ENCODE peak calls at places on chromosomes 12 and 14, in four cellular contexts. One of them, this sample, is unnamed.
A peak's percentile ranks its signal among the peaks of the same experiment; 100 is the strongest.

GRCh38 chr14:96146131-96146771 is 58.4 kb upstream of the BDKRB2 start:
- DNase-seq in naive thymus-derived CD4-positive, alpha-beta T cell: no peak
- DNase-seq in endodermal cell: no peak
- DNase-seq in brain microvascular endothelial cell: peak; percentile 49
- DNase-seq in this sample: no peak

GRCh38 chr14:22845103-22845394 is 8.7 kb downstream of the MMP14 start:
- DNase-seq in naive thymus-derived CD4-positive, alpha-beta T cell: no peak
- DNase-seq in endodermal cell: no peak
- DNase-seq in brain microvascular endothelial cell: no peak
- DNase-seq in this sample: no peak

GRCh38 chr14:105863296-105864108 is 337.1 kb downstream of the TMEM121 start:
- DNase-seq in naive thymus-derived CD4-positive, alpha-beta T cell: no peak
- DNase-seq in endodermal cell: peak; percentile 11
- DNase-seq in brain microvascular endothelial cell: no peak
- DNase-seq in this sample: no peak

GRCh38 chr14:78933948-78934524 is 763.9 kb downstream of the NRXN3 start:
- DNase-seq in naive thymus-derived CD4-positive, alpha-beta T cell: no peak
- DNase-seq in endodermal cell: no peak
- DNase-seq in brain microvascular endothelial cell: no peak
- DNase-seq in this sample: peak; percentile 21

GRCh38 chr14:73762375-73762822 is 48.2 kb upstream of the PNMA1 start:
- DNase-seq in naive thymus-derived CD4-positive, alpha-beta T cell: no peak
- DNase-seq in endodermal cell: no peak
- DNase-seq in brain microvascular endothelial cell: no peak
- DNase-seq in this sample: no peak

GRCh38 chr12:121708313-121709063 is 4.1 kb upstream of the TMEM120B start:
- DNase-seq in naive thymus-derived CD4-positive, alpha-beta T cell: no peak
- DNase-seq in endodermal cell: no peak
- DNase-seq in brain microvascular endothelial cell: no peak
- DNase-seq in this sample: no peak

GRCh38 chr12:101962486-101962885 is 85.1 kb downstream of the DRAM1 start:
- DNase-seq in naive thymus-derived CD4-positive, alpha-beta T cell: no peak
- DNase-seq in endodermal cell: no peak
- DNase-seq in brain microvascular endothelial cell: no peak
- DNase-seq in this sample: no peak

GRCh38 chr14:63269561-63270225 is 49.0 kb downstream of the GPHB5 start:
- DNase-seq in naive thymus-derived CD4-positive, alpha-beta T cell: no peak
- DNase-seq in endodermal cell: no peak
- DNase-seq in brain microvascular endothelial cell: no peak
- DNase-seq in this sample: no peak

GRCh38 chr12:132288516-132289188 is 40.7 kb downstream of the GALNT9 start:
- DNase-seq in naive thymus-derived CD4-positive, alpha-beta T cell: no peak
- DNase-seq in endodermal cell: no peak
- DNase-seq in brain microvascular endothelial cell: no peak
- DNase-seq in this sample: no peak

GRCh38 chr14:102903248-102903888 is 19.1 kb upstream of the AMN start:
- DNase-seq in naive thymus-derived CD4-positive, alpha-beta T cell: no peak
- DNase-seq in endodermal cell: no peak
- DNase-seq in brain microvascular endothelial cell: no peak
- DNase-seq in this sample: no peak

GRCh38 chr12:68245071-68246021 is 8.1 kb downstream of the IL22 start:
- DNase-seq in naive thymus-derived CD4-positive, alpha-beta T cell: no peak
- DNase-seq in endodermal cell: no peak
- DNase-seq in brain microvascular endothelial cell: no peak
- DNase-seq in this sample: no peak

GRCh38 chr12:5796171-5797091 is 148.6 kb downstream of the ANO2 start:
- DNase-seq in naive thymus-derived CD4-positive, alpha-beta T cell: peak; percentile 21
- DNase-seq in endodermal cell: peak; percentile 95
- DNase-seq in brain microvascular endothelial cell: no peak
- DNase-seq in this sample: peak; percentile 28

GRCh38 chr12:70885952-70886351 is 34.6 kb downstream of the PTPRR start:
- DNase-seq in naive thymus-derived CD4-positive, alpha-beta T cell: no peak
- DNase-seq in endodermal cell: no peak
- DNase-seq in brain microvascular endothelial cell: no peak
- DNase-seq in this sample: no peak

GRCh38 chr12:64351265-64351664 is 39.3 kb downstream of the C12orf56 start:
- DNase-seq in naive thymus-derived CD4-positive, alpha-beta T cell: no peak
- DNase-seq in endodermal cell: no peak
- DNase-seq in brain microvascular endothelial cell: no peak
- DNase-seq in this sample: no peak

GRCh38 chr12:101737476-101737875 is 1.8 kb downstream of the SYCP3 start:
- DNase-seq in naive thymus-derived CD4-positive, alpha-beta T cell: no peak
- DNase-seq in endodermal cell: no peak
- DNase-seq in brain microvascular endothelial cell: no peak
- DNase-seq in this sample: no peak

GRCh38 chr14:73014105-73014504 is 12.8 kb downstream of the ZFYVE1 start:
- DNase-seq in naive thymus-derived CD4-positive, alpha-beta T cell: no peak
- DNase-seq in endodermal cell: no peak
- DNase-seq in brain microvascular endothelial cell: no peak
- DNase-seq in this sample: no peak

GRCh38 chr14:24368562-24369252 is 723 bp downstream of the NFATC4 start:
- DNase-seq in naive thymus-derived CD4-positive, alpha-beta T cell: no peak
- DNase-seq in endodermal cell: peak; percentile 84
- DNase-seq in brain microvascular endothelial cell: peak; percentile 46
- DNase-seq in this sample: peak; percentile 38

GRCh38 chr12:49609059-49609874 is 3.8 kb upstream of the FAM186B start:
- DNase-seq in naive thymus-derived CD4-positive, alpha-beta T cell: no peak
- DNase-seq in endodermal cell: peak; percentile 45
- DNase-seq in brain microvascular endothelial cell: no peak
- DNase-seq in this sample: no peak

GRCh38 chr12:7899755-7900154 is 27.0 kb upstream of the SLC2A14 start:
- DNase-seq in naive thymus-derived CD4-positive, alpha-beta T cell: no peak
- DNase-seq in endodermal cell: no peak
- DNase-seq in brain microvascular endothelial cell: no peak
- DNase-seq in this sample: no peak

GRCh38 chr12:77830502-77830901 is at the start of gene NAV3:
- DNase-seq in naive thymus-derived CD4-positive, alpha-beta T cell: no peak
- DNase-seq in endodermal cell: no peak
- DNase-seq in brain microvascular endothelial cell: no peak
- DNase-seq in this sample: no peak
- H3K4me3 ChIP-seq in naive thymus-derived CD4-positive, alpha-beta T cell: no peak within 1 kb of the TSS
- H3K4me3 ChIP-seq in endodermal cell: no peak within 1 kb of the TSS
- H3K4me3 ChIP-seq in brain microvascular endothelial cell: no peak within 1 kb of the TSS
- H3K4me3 ChIP-seq in this sample: no peak within 1 kb of the TSS

GRCh38 chr14:67491285-67491684 is 2.8 kb upstream of the TMEM229B start:
- DNase-seq in naive thymus-derived CD4-positive, alpha-beta T cell: no peak
- DNase-seq in endodermal cell: peak; percentile 59
- DNase-seq in brain microvascular endothelial cell: no peak
- DNase-seq in this sample: no peak
- H3K4me3 ChIP-seq in naive thymus-derived CD4-positive, alpha-beta T cell: no peak overlapping the region
- H3K4me3 ChIP-seq in endodermal cell: no peak overlapping the region
- H3K4me3 ChIP-seq in brain microvascular endothelial cell: no peak overlapping the region
- H3K4me3 ChIP-seq in this sample: no peak overlapping the region

GRCh38 chr14:53109028-53109687 is 44.0 kb downstream of the DDHD1 start:
- DNase-seq in naive thymus-derived CD4-positive, alpha-beta T cell: peak; percentile 62
- DNase-seq in endodermal cell: no peak
- DNase-seq in brain microvascular endothelial cell: no peak
- DNase-seq in this sample: peak; percentile 93
- H3K4me3 ChIP-seq in naive thymus-derived CD4-positive, alpha-beta T cell: peak overlapping the region; percentile 70
- H3K4me3 ChIP-seq in endodermal cell: no peak overlapping the region
- H3K4me3 ChIP-seq in brain microvascular endothelial cell: no peak overlapping the region
- H3K4me3 ChIP-seq in this sample: peak overlapping the region; percentile 55

GRCh38 chr14:91125271-91125661 is 11.4 kb downstream of the DGLUCY start:
- DNase-seq in naive thymus-derived CD4-positive, alpha-beta T cell: no peak
- DNase-seq in endodermal cell: no peak
- DNase-seq in brain microvascular endothelial cell: no peak
- DNase-seq in this sample: no peak
- H3K4me3 ChIP-seq in naive thymus-derived CD4-positive, alpha-beta T cell: no peak overlapping the region
- H3K4me3 ChIP-seq in endodermal cell: no peak overlapping the region
- H3K4me3 ChIP-seq in brain microvascular endothelial cell: no peak overlapping the region
- H3K4me3 ChIP-seq in this sample: no peak overlapping the region

GRCh38 chr12:54497883-54498282 is 331 bp downstream of the NCKAP1L start:
- DNase-seq in naive thymus-derived CD4-positive, alpha-beta T cell: no peak
- DNase-seq in endodermal cell: no peak
- DNase-seq in brain microvascular endothelial cell: no peak
- DNase-seq in this sample: no peak
- H3K4me3 ChIP-seq in naive thymus-derived CD4-positive, alpha-beta T cell: peak overlapping the region; percentile 89
- H3K4me3 ChIP-seq in endodermal cell: no peak overlapping the region
- H3K4me3 ChIP-seq in brain microvascular endothelial cell: no peak overlapping the region
- H3K4me3 ChIP-seq in this sample: peak overlapping the region; percentile 73

DNA sequence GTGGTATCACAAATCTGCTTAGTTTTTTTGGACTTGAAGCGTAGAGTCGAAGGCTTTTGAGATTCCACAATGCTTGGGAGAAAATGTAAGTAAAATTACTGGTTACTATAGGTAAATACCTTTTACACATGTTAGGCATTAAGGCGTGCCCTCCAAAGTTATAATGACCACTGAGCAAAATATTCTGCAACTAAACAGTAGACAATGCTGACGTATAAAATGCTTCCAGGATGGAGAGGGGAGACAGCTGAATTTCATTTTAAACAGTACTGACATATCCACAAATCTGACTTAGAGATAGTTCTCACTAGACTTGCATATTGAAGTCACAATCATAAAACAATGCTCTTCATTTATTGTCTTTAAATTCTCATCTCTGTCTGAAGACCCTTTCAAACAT is 144.5 kb upstream of the DCN start:
- DNase-seq in naive thymus-derived CD4-positive, alpha-beta T cell: no peak
- DNase-seq in endodermal cell: no peak
- DNase-seq in brain microvascular endothelial cell: no peak
- DNase-seq in this sample: no peak
- H3K4me3 ChIP-seq in naive thymus-derived CD4-positive, alpha-beta T cell: no peak overlapping the region
- H3K4me3 ChIP-seq in endodermal cell: no peak overlapping the region
- H3K4me3 ChIP-seq in brain microvascular endothelial cell: no peak overlapping the region
- H3K4me3 ChIP-seq in this sample: no peak overlapping the region

DNA sequence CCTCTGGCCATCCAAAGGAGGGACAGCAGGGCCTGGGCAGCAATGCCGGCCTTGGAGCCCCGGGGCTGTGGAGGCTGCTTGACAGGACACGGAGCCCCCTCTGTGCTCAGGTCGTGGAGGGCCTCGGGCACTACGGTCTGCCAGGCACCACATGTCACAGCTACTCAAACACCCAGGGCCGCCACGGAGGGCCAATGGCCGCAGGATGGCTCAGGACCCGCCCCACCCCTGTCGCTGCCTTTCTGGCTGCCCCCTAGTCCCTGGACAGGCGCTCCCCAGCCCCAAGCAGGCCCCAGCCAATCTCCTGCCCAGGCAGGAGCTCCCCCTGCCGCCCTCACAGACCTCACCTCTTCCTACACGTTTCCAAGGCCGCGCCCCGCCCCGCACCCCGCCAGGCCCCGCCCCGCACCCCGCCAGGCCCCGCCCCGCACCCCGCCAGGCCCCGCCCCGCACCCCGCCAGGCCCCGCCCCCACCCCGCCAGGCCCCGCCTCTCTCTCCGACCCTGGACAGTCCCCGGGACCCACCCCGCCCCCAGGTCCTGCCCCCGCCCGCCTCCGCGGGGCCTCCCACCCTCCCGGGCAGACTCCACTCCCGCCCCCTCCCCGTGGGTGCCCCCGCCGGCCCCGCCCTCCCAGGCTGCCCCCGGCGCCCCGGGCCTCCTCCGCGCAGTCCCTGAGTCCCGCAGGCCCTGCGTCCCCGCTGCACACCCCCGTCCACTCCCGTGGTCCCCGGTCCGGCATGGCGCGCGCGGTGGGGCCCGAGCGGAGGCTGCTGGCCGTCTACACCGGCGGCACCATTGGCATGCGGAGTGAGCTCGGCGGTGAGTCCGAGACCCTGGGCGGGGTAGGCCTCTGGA is at the start of gene ASPG:
- DNase-seq in naive thymus-derived CD4-positive, alpha-beta T cell: no peak
- DNase-seq in endodermal cell: peak; percentile 92
- DNase-seq in brain microvascular endothelial cell: no peak
- DNase-seq in this sample: no peak
- H3K4me3 ChIP-seq in naive thymus-derived CD4-positive, alpha-beta T cell: no peak within 1 kb of the TSS
- H3K4me3 ChIP-seq in endodermal cell: no peak within 1 kb of the TSS
- H3K4me3 ChIP-seq in brain microvascular endothelial cell: no peak within 1 kb of the TSS
- H3K4me3 ChIP-seq in this sample: no peak within 1 kb of the TSS

GRCh38 chr12:12713932-12714275 is 3.3 kb upstream of the CDKN1B start:
- DNase-seq in naive thymus-derived CD4-positive, alpha-beta T cell: no peak
- DNase-seq in endodermal cell: no peak
- DNase-seq in brain microvascular endothelial cell: no peak
- DNase-seq in this sample: no peak
- H3K4me3 ChIP-seq in naive thymus-derived CD4-positive, alpha-beta T cell: peak overlapping the region; percentile 94
- H3K4me3 ChIP-seq in endodermal cell: peak overlapping the region; percentile 68
- H3K4me3 ChIP-seq in brain microvascular endothelial cell: peak overlapping the region; percentile 44
- H3K4me3 ChIP-seq in this sample: peak overlapping the region; percentile 76